ENCODE peak calls at places on chromosomes 11 and 22, in seven cellular contexts. O, G, W, B, E, J and Q are unnamed samples.

GRCh38 chr22:48391820-48392219 is 1435.9 kb downstream of the BRD1 start:
- DNase-seq in O (no peak), G (no peak), W (no peak), B (no peak), E (no peak), J (no peak), Q (no peak)

GRCh38 chr11:14764899-14765527 is 121.4 kb downstream of the PDE3B start:
- DNase-seq in O (peak; percentile 65), G (no peak), W (peak; percentile 2), B (peak; percentile 21), E (no peak), J (peak; percentile 9), Q (no peak)

GRCh38 chr22:29167032-29167911 is 38.4 kb upstream of the EMID1 start:
- DNase-seq in O (peak; percentile 100), G (no peak), W (peak; percentile 78), B (no peak), E (no peak), J (no peak), Q (peak; percentile 78)

GRCh38 chr11:71197096-71197495 is 55.3 kb downstream of the SHANK2 start:
- DNase-seq in O (no peak), G (no peak), W (no peak), B (no peak), E (no peak), J (no peak), Q (no peak)

GRCh38 chr11:87722756-87723599 is 452.3 kb downstream of the RAB38 start:
- DNase-seq in O (no peak), G (peak; percentile 7), W (no peak), B (peak; percentile 5), E (no peak), J (peak; percentile 17), Q (no peak)

GRCh38 chr11:79440451-79441158 is at the start of gene TENM4:
- DNase-seq in O (no peak), G (no peak), W (no peak), B (peak; percentile 86), E (no peak), J (no peak), Q (peak; percentile 37)

GRCh38 chr11:22624742-22625447 is 728 bp downstream of the FANCF start:
- DNase-seq in O (peak; percentile 28), G (peak; percentile 72), W (peak; percentile 18), B (peak; percentile 57), E (peak; percentile 71), J (peak; percentile 30), Q (peak; percentile 9)

GRCh38 chr22:25930710-25931353 is 188.8 kb downstream of the MYO18B start:
- DNase-seq in O (no peak), G (no peak), W (no peak), B (no peak), E (no peak), J (no peak), Q (no peak)

DNA sequence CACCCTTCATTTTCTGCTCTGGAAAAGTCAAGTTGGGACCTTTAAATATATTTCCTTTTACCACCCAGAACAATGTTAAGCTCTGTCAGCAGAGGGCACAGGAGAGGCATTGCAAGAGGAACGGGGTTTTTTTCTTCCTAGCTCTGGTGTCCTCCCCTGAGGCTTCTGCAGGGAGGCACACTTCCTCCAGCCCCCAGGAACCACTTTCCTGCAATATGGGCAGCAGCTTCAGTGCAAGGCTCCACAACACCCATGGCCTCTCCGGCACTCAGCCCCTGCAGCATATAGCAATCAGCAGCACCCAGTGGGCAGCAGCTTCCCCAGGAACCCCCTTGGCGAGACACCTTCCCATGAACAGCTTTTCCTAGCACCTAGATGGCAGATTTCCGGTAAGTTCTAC is 101.4 kb downstream of the SYT9 start:
- DNase-seq in O (peak; percentile 7), G (peak; percentile 26), W (peak; percentile 9), B (no peak), E (no peak), J (peak; percentile 11), Q (peak; percentile 5)
- TF ChIP-seq TAF1 in O (no peak), G (no peak), W (no peak), B (no peak), E (no peak), J (no peak), Q (no peak)

DNA sequence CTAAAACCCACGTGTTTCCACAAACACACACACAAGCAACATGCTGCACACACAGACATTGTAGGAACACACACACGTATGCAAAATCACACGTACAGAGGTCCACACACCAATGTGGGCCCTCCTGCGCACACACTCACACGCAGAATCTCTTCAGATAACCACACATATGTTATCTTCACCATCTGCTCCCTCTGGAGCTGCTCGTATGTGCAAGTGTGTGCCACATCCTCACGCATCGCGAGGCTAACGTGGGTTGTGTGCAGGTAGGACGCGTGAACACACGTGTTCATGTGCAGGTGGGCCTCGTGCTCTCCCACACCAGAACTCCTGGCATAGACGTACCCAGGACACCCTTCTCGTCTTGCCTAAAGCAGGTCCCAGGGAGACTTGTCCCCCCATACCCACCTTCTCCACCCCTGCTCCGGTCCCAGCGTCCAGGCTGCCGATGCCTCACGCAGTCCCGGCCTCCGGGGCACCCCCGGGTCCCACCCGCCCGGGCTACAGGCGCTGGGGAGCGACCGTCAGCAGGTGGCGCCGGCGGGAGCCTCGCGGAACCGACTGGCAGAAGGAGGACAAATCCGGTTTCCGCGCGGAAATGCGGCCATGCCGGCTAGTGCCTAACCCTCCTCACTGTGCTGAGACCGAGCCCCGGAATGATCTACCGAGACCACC is 10.3 kb upstream of the IGSF9B start:
- DNase-seq in O (no peak), G (no peak), W (no peak), B (peak; percentile 66), E (no peak), J (peak; percentile 50), Q (peak; percentile 57)
- TF ChIP-seq TAF1 in O (no peak), G (no peak), W (no peak), B (no peak), E (no peak), J (no peak), Q (no peak)

GRCh38 chr11:45184640-45185039 is 38.2 kb downstream of the PRDM11 start:
- DNase-seq in O (no peak), G (no peak), W (no peak), B (no peak), E (no peak), J (no peak), Q (no peak)
- TF ChIP-seq TAF1 in O (no peak), G (no peak), W (no peak), B (no peak), E (no peak), J (no peak), Q (no peak)

DNA sequence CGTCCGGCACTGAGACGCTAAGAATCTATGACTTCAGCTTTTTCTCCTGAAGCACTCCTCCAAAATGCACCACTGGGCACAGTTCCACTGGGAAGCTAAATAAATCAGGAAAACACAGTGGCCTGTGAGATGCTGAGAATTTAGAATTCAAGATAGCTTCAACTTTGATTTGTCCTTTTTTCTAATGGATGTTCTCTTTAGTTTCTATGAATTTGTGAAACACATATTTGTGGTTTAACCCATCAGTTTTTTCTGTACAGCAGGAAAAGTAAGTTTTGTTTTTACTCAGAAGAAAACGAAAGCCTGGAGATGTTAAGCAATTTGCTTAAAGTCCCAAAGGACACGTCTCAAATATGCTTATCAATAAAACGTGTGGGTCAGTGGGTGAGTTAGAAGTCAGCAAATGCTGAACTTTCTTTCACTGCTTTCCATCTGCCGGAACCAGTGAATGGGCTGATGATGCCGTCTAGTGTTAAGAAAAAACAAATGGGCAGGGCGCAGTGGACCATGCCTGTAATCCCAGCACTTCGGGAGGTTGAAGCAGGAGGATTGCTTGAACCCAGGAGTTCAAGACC is 40.7 kb upstream of the CLMP start:
- DNase-seq in O (no peak), G (no peak), W (no peak), B (no peak), E (no peak), J (no peak), Q (no peak)
- TF ChIP-seq TAF1 in O (no peak), G (no peak), W (no peak), B (no peak), E (no peak), J (no peak), Q (no peak)

DNA sequence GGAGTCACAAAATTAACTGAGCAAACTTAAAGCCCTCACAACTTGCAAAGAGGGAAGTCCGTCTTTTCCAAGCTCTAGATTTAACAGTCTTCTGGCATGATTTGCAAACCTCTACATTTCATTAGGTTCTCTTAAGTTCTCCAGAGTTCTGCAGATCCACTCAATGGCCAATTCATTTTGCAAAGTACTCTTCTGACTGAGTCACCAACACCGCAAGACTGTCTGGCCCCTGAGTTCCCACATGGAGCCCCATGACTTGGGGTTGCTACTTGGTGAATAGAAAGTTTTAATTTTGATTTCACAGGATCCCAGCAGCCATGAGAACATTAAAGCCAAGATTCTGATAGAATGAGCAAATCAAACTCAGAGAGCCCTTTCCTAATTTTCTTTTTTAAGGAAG is 134.5 kb downstream of the PLEKHA7 start:
- DNase-seq in O (no peak), G (no peak), W (no peak), B (no peak), E (no peak), J (no peak), Q (no peak)
- TF ChIP-seq TAF1 in O (no peak), G (no peak), W (no peak), B (no peak), E (no peak), J (no peak), Q (no peak)

GRCh38 chr11:126515501-126515900 is 160.0 kb downstream of the ST3GAL4 start:
- DNase-seq in O (no peak), G (no peak), W (no peak), B (no peak), E (no peak), J (no peak), Q (no peak)
- TF ChIP-seq TAF1 in O (no peak), G (no peak), W (no peak), B (no peak), E (no peak), J (no peak), Q (no peak)

GRCh38 chr11:6481924-6482275 is 599 bp downstream of the TIMM10B start:
- DNase-seq in O (no peak), G (no peak), W (no peak), B (no peak), E (no peak), J (no peak), Q (no peak)
- TF ChIP-seq TAF1 in O (no peak), G (no peak), W (no peak), B (no peak), E (no peak), J (no peak), Q (no peak)

GRCh38 chr11:117928818-117929567 is at the start of gene TMPRSS13:
- DNase-seq in O (no peak), G (no peak), W (no peak), B (no peak), E (no peak), J (no peak), Q (no peak)
- TF ChIP-seq TAF1 in O (no peak), G (no peak), W (no peak), B (no peak), E (no peak), J (no peak), Q (no peak)

DNA sequence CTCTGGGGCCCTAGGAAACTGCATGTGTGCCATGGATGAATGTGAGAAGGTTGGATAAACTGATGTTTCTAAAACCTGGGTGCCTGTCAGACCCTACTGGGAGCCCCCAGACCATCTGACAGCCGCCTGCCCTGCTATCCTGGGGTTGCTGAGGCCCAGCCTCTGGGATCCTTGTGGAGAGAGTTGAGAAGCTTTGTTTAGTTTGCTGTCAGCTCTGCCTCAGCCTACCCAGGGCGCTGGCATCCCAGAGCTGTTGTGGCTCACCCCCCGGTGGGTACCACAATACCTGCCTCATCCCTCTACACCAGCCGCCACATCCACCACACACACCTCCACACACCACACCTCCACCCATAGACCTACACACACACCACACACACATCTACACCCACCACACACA is 38.5 kb upstream of the HMOX1 start:
- DNase-seq in O (no peak), G (no peak), W (no peak), B (no peak), E (no peak), J (no peak), Q (no peak)
- TF ChIP-seq TAF1 in O (no peak), G (no peak), W (no peak), B (no peak), E (no peak), J (no peak), Q (no peak)